ENCODE peak calls at places on chromosomes 12 and 14, in eight cellular contexts. Q is HCT116, J is SK-N-SH, C is GM23248, B is OCI-LY7, N is GM23338, U is PC-3, O is neural progenitor cell. P is an unnamed sample.

GRCh38 chr14:100383727-100384158 is 60.6 kb downstream of the SLC25A47 start:
- DNase-seq in N (peak), C (peak), J (peak), O (peak), Q (no peak), U (peak), B (peak), P (peak)

GRCh38 chr12:14993537-14994266 is 20.9 kb downstream of the PDE6H start:
- DNase-seq in U (peak), Q (no peak), O (no peak), J (no peak), C (peak), B (peak), N (no peak), P (peak)

GRCh38 chr12:129152291-129153075 is 299.2 kb downstream of the GLT1D1 start:
- DNase-seq in N (peak), Q (no peak), B (no peak), J (no peak), U (no peak), C (no peak), O (peak), P (no peak)

GRCh38 chr12:42759622-42760273 is 170.2 kb upstream of the PRICKLE1 start:
- DNase-seq in C (peak), B (no peak), J (no peak), O (no peak), U (peak), Q (no peak), N (no peak), P (peak)

GRCh38 chr12:118299791-118300460 is 72.8 kb downstream of the TAOK3 start:
- DNase-seq in C (no peak), U (no peak), N (no peak), J (no peak), Q (no peak), O (no peak), B (peak), P (no peak)

GRCh38 chr14:100975668-100976067 is 72.1 kb upstream of the RTL1 start:
- DNase-seq in Q (no peak), N (no peak), J (no peak), O (no peak), B (no peak), U (peak), C (peak), P (no peak)

GRCh38 chr12:131007794-131008460 is 54.2 kb downstream of the ADGRD1 start:
- DNase-seq in U (no peak), B (no peak), O (no peak), N (no peak), C (no peak), J (no peak), Q (no peak), P (peak)

GRCh38 chr12:107660861-107661415 is 24.7 kb upstream of the PWP1 start:
- DNase-seq in U (no peak), N (peak), Q (no peak), J (no peak), C (no peak), O (no peak), B (no peak), P (no peak)

GRCh38 chr14:95452176-95452889 is 64.1 kb downstream of the SYNE3 start:
- DNase-seq in N (peak), C (peak), B (peak), Q (no peak), J (peak), U (peak), O (peak), P (no peak)

GRCh38 chr12:78181544-78182162 is 351.0 kb downstream of the NAV3 start:
- DNase-seq in N (peak), O (peak), B (peak), U (peak), Q (no peak), C (peak), J (peak), P (peak)

GRCh38 chr14:90072350-90072749 is 10.6 kb downstream of the KCNK13 start:
- DNase-seq in C (no peak), B (no peak), Q (no peak), N (no peak), U (no peak), O (no peak), J (no peak), P (no peak)

GRCh38 chr12:53941750-53942149 is 3.1 kb downstream of the HOXC13 start:
- DNase-seq in U (no peak), J (no peak), C (no peak), O (no peak), B (no peak), N (no peak), Q (no peak), P (no peak)

GRCh38 chr12:82781288-82782078 is 94.8 kb downstream of the TMTC2 start:
- DNase-seq in Q (no peak), O (peak), C (no peak), N (peak), U (no peak), J (no peak), B (no peak), P (no peak)

GRCh38 chr12:15193927-15194326 is 27.3 kb downstream of the RERG start:
- DNase-seq in J (no peak), Q (no peak), N (no peak), B (no peak), C (no peak), U (no peak), O (no peak), P (peak)

GRCh38 chr14:22478670-22479069 is 110.4 kb downstream of the DAD1 start:
- DNase-seq in Q (no peak), N (no peak), C (no peak), O (no peak), J (no peak), U (no peak), B (no peak), P (peak)

GRCh38 chr14:35384386-35385041 is 20.0 kb downstream of the NFKBIA start:
- DNase-seq in B (no peak), U (no peak), C (peak), J (no peak), N (no peak), O (no peak), Q (no peak), P (peak)

GRCh38 chr14:51933191-51933590 is 56.2 kb upstream of the RTRAF start:
- DNase-seq in Q (no peak), J (no peak), C (no peak), B (no peak), N (no peak), U (no peak), O (no peak), P (no peak)

GRCh38 chr12:87092421-87092820 is 836.2 kb upstream of the MGAT4C start:
- DNase-seq in B (no peak), O (no peak), U (no peak), N (no peak), C (no peak), J (no peak), Q (no peak), P (no peak)

GRCh38 chr14:64726585-64726890 is 22.3 kb downstream of the PLEKHG3 start:
- DNase-seq in O (no peak), Q (peak), B (no peak), U (peak), C (peak), J (no peak), N (peak), P (peak)

GRCh38 chr12:124927325-124928094 is 13.1 kb upstream of the UBC start:
- DNase-seq in Q (peak), B (peak), U (peak), C (peak), N (peak), J (peak), O (peak), P (peak)

GRCh38 chr12:54262403-54262925 is 17.5 kb downstream of the CBX5 start:
- DNase-seq in U (no peak), O (no peak), B (no peak), J (no peak), N (peak), Q (no peak), C (peak), P (peak)

GRCh38 chr14:30375280-30375892 is 183.6 kb upstream of the G2E3 start:
- DNase-seq in U (peak), J (peak), Q (peak), O (peak), C (peak), B (peak), N (peak), P (peak)

GRCh38 chr14:36067428-36068187 is 108.9 kb downstream of the PTCSC3 start:
- DNase-seq in O (no peak), Q (no peak), B (no peak), U (peak), N (no peak), C (no peak), J (no peak), P (no peak)

GRCh38 chr12:76024102-76024781 is 7.3 kb downstream of the PHLDA1 start:
- DNase-seq in C (no peak), B (no peak), O (no peak), N (no peak), U (peak), Q (no peak), J (no peak), P (no peak)

GRCh38 chr12:109130755-109131521 is 14.6 kb downstream of the ACACB start:
- DNase-seq in B (peak), U (no peak), O (peak), J (peak), N (peak), Q (peak), C (peak), P (no peak)

GRCh38 chr14:77880056-77880455 is 80.1 kb downstream of the ADCK1 start:
- DNase-seq in Q (no peak), O (no peak), J (no peak), B (no peak), U (no peak), C (no peak), N (no peak), P (no peak)

GRCh38 chr14:104739026-104739425 is 13.9 kb upstream of the SIVA1 start:
- DNase-seq in N (no peak), U (no peak), Q (no peak), B (no peak), J (peak), C (no peak), O (no peak), P (no peak)

GRCh38 chr14:98714604-98715003 is 557.4 kb downstream of the BCL11B start:
- DNase-seq in O (no peak), N (no peak), C (no peak), Q (no peak), B (no peak), J (no peak), U (no peak), P (no peak)

GRCh38 chr14:105023144-105023543 is 2.3 kb upstream of the CDCA4 start:
- DNase-seq in Q (no peak), N (no peak), C (peak), O (no peak), J (no peak), U (peak), B (no peak), P (no peak)

GRCh38 chr12:79886917-79887519 is 47.9 kb downstream of the PPP1R12A start:
- DNase-seq in O (peak), U (peak), Q (peak), B (peak), N (peak), C (peak), J (peak), P (peak)

GRCh38 chr14:91402278-91403068 is 15.1 kb downstream of the CCDC88C start:
- DNase-seq in B (no peak), Q (no peak), J (no peak), U (no peak), O (no peak), N (no peak), C (no peak), P (peak)

GRCh38 chr12:123006977-123007376 is 26.5 kb downstream of the ARL6IP4 start:
- DNase-seq in O (no peak), N (no peak), C (peak), J (no peak), U (no peak), B (no peak), Q (no peak), P (no peak)

GRCh38 chr14:50836515-50836914 is 5.6 kb upstream of the NIN start:
- DNase-seq in U (no peak), B (no peak), C (peak), J (no peak), Q (no peak), N (no peak), O (no peak), P (no peak)

GRCh38 chr12:93602897-93603668 is 30.6 kb downstream of the SOCS2 start:
- DNase-seq in U (no peak), J (no peak), C (no peak), O (no peak), Q (no peak), N (no peak), B (no peak), P (no peak)

GRCh38 chr14:91890291-91890749 is 23.0 kb upstream of the TC2N start:
- DNase-seq in O (no peak), J (no peak), U (no peak), N (no peak), Q (no peak), B (no peak), C (no peak), P (no peak)

GRCh38 chr12:90940872-90941499 is 14.0 kb downstream of the CCER1 start:
- DNase-seq in U (peak), C (peak), Q (peak), J (peak), N (peak), B (peak), O (peak), P (peak)

GRCh38 chr14:50321009-50321660 is 9.0 kb downstream of the DMAC2L start:
- DNase-seq in O (peak), U (peak), N (peak), C (peak), Q (peak), J (peak), B (peak), P (peak)

GRCh38 chr12:117134059-117134458 is 34.8 kb upstream of the TESC start:
- DNase-seq in C (peak), O (no peak), B (no peak), N (no peak), U (no peak), Q (no peak), J (no peak), P (no peak)

GRCh38 chr12:5808956-5809355 is 136.1 kb downstream of the ANO2 start:
- DNase-seq in Q (peak), C (peak), O (no peak), J (no peak), B (no peak), U (peak), N (no peak), P (peak)

GRCh38 chr12:46299846-46300245 is 31.0 kb upstream of the SLC38A1 start:
- DNase-seq in B (no peak), J (no peak), C (no peak), O (no peak), U (no peak), Q (no peak), N (no peak), P (no peak)

GRCh38 chr12:46300906-46301305 is 32.1 kb upstream of the SLC38A1 start:
- DNase-seq in O (no peak), B (peak), J (no peak), U (no peak), C (no peak), Q (no peak), N (no peak), P (no peak)

GRCh38 chr12:46303039-46303666 is 34.3 kb upstream of the SLC38A1 start:
- DNase-seq in J (peak), U (peak), B (peak), Q (peak), O (no peak), C (peak), N (peak), P (peak)

DNA sequence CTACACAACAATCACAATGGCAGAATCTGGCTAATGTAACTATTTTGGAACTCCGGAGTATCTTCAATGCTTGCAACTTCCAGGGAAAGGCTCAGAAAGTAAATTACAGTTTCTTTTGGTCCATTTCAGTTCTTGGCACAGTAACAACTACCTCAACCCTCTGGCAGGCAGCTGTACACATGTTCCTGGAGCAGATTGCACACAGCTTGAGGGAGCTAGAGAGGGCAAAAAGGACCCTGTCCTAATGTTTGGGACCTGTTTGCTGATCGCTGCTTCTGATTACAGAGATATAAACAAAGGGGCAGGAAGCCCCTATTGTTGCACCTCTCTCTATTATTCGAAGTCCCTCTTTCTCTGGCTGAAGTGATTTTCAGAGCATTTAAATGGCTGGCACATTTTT is 35.2 kb upstream of the SLC38A1 start:
- DNase-seq in N (no peak), J (no peak), O (no peak), C (peak), B (no peak), Q (no peak), U (no peak), P (no peak)
- TF ChIP-seq EZH2phosphoT487 in N (no peak), J (no peak), O (no peak), C (no peak), B (no peak), Q (no peak), U (no peak), P (no peak)

GRCh38 chr14:85907536-85907935 is 377.6 kb downstream of the FLRT2 start:
- DNase-seq in U (no peak), Q (no peak), C (no peak), N (peak), O (peak), J (no peak), B (no peak), P (no peak)
- TF ChIP-seq EZH2phosphoT487 in U (no peak), Q (no peak), C (no peak), N (no peak), O (no peak), J (no peak), B (no peak), P (no peak)

GRCh38 chr12:119822046-119822445 is 55.1 kb downstream of the CIT start:
- DNase-seq in B (no peak), Q (no peak), C (no peak), N (no peak), O (no peak), U (no peak), J (no peak), P (no peak)

GRCh38 chr12:119819322-119819721 is 57.8 kb downstream of the CIT start:
- DNase-seq in U (no peak), N (no peak), O (no peak), J (no peak), Q (no peak), C (no peak), B (no peak), P (no peak)

DNA sequence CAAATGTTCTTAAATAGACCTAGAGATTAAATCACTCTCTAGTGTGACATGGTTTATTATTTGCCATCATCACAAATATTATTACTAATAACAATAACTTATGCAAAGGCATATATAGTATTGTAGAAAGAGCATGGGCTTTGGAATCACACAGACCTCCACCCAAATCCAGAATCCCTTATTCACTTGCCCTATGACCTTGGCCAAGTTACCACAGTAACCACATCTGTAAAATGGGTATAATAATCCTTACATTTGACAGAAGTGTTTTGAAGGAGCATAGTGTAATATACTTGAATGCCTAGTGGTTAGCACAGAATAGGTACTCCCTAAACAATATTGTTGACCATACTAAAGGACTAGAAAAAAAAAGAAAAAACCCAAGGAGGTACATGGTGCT is 59.2 kb downstream of the CIT start:
- DNase-seq in U (no peak), C (no peak), J (no peak), B (no peak), N (no peak), O (no peak), Q (no peak), P (no peak)
- TF ChIP-seq EZH2phosphoT487 in U (no peak), C (no peak), J (no peak), B (no peak), N (no peak), O (no peak), Q (no peak), P (no peak)

GRCh38 chr14:94056579-94057308 is 24.3 kb downstream of the DDX24 start:
- DNase-seq in Q (no peak), U (no peak), C (peak), B (no peak), J (no peak), O (no peak), N (no peak), P (no peak)
- TF ChIP-seq EZH2phosphoT487 in Q (no peak), U (no peak), C (no peak), B (no peak), J (no peak), O (no peak), N (no peak), P (no peak)

GRCh38 chr12:106249411-106250135 is 1.8 kb upstream of the CKAP4 start:
- DNase-seq in J (no peak), U (no peak), C (no peak), B (peak), N (no peak), O (no peak), Q (no peak), P (no peak)
- TF ChIP-seq EZH2phosphoT487 in J (no peak), U (no peak), C (no peak), B (no peak), N (no peak), O (no peak), Q (no peak), P (no peak)

DNA sequence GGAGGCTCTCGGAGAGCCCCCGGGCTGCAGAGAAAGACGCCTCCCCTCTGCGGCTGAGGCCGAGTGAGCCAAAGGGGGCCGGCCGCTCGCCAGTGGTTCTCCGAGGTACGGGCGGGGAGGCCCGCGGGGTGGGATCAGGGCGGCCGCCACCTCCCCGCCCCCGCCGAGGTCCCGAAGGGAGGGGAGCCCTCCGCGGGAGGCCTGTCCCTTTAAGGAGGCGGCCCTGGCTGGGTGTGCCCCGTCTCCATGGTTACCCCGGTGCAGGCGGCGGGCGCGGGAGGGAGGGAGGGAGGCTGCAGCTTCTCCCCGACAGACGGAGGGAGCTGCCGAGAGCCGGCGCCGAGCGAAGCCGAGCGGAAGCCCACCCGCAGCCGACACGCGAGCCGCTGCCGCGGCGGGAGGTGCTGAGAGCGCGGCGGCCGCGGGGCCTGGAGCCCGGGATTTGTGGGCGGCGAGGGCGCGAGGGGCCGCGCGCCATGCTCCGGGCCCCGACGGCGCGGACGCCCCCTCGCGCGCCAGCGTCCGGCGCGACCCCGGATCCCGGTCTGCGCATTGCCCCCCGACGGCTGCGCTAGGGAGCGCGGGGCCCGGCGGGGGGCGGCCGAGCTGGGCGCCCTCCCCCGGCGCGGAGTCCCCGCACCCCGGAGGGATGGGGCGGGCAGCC is at the start of gene KCNH3:
- DNase-seq in C (peak), J (peak), O (peak), Q (peak), U (peak), N (peak), B (peak), P (peak)
- TF ChIP-seq EZH2phosphoT487 in C (no peak), J (no peak), O (peak), Q (no peak), U (no peak), N (no peak), B (no peak), P (no peak)